ENCODE peak calls at places on chromosome 12, in seven cellular contexts. One of them, this sample, is unnamed.

GRCh38 chr12:21615441-21615840 is 10.8 kb upstream of the GYS2 start:
- DNase-seq in HEK293T: no peak
- DNase-seq in GDM1: peak
- DNase-seq in GM12864: no peak
- DNase-seq in SJSA1: no peak
- DNase-seq in T-helper 17 cell: no peak
- DNase-seq in Peyer's patch: no peak
- DNase-seq in this sample: no peak

GRCh38 chr12:49212572-49212971 is 23.7 kb upstream of the TUBA1A start:
- DNase-seq in HEK293T: no peak
- DNase-seq in GDM1: no peak
- DNase-seq in GM12864: no peak
- DNase-seq in SJSA1: no peak
- DNase-seq in T-helper 17 cell: no peak
- DNase-seq in Peyer's patch: no peak
- DNase-seq in this sample: no peak

GRCh38 chr12:56723889-56724659 is 1.0 kb downstream of the NACA start:
- DNase-seq in HEK293T: no peak
- DNase-seq in GDM1: no peak
- DNase-seq in GM12864: no peak
- DNase-seq in SJSA1: peak
- DNase-seq in T-helper 17 cell: no peak
- DNase-seq in Peyer's patch: peak
- DNase-seq in this sample: peak

GRCh38 chr12:72272731-72273498 is 745 bp downstream of the TRHDE start:
- DNase-seq in HEK293T: peak
- DNase-seq in GDM1: no peak
- DNase-seq in GM12864: no peak
- DNase-seq in SJSA1: peak
- DNase-seq in T-helper 17 cell: no peak
- DNase-seq in Peyer's patch: no peak
- DNase-seq in this sample: peak

GRCh38 chr12:45232771-45233372 is 17.0 kb downstream of the ANO6 start:
- DNase-seq in HEK293T: peak
- DNase-seq in GDM1: no peak
- DNase-seq in GM12864: no peak
- DNase-seq in SJSA1: peak
- DNase-seq in T-helper 17 cell: no peak
- DNase-seq in Peyer's patch: no peak
- DNase-seq in this sample: peak

GRCh38 chr12:106974525-106974924 is 12.4 kb downstream of the MTERF2 start:
- DNase-seq in HEK293T: no peak
- DNase-seq in GDM1: no peak
- DNase-seq in GM12864: no peak
- DNase-seq in SJSA1: no peak
- DNase-seq in T-helper 17 cell: no peak
- DNase-seq in Peyer's patch: no peak
- DNase-seq in this sample: no peak

GRCh38 chr12:51048601-51049369 is 658 bp downstream of the LETMD1 start:
- DNase-seq in HEK293T: no peak
- DNase-seq in GDM1: no peak
- DNase-seq in GM12864: no peak
- DNase-seq in SJSA1: peak
- DNase-seq in T-helper 17 cell: no peak
- DNase-seq in Peyer's patch: no peak
- DNase-seq in this sample: no peak

GRCh38 chr12:62123721-62124203 is 136.4 kb upstream of the USP15 start:
- DNase-seq in HEK293T: peak
- DNase-seq in GDM1: peak
- DNase-seq in GM12864: peak
- DNase-seq in SJSA1: no peak
- DNase-seq in T-helper 17 cell: no peak
- DNase-seq in Peyer's patch: no peak
- DNase-seq in this sample: peak

GRCh38 chr12:75603475-75603874 is 92.1 kb upstream of the KRR1 start:
- DNase-seq in HEK293T: no peak
- DNase-seq in GDM1: no peak
- DNase-seq in GM12864: no peak
- DNase-seq in SJSA1: no peak
- DNase-seq in T-helper 17 cell: no peak
- DNase-seq in Peyer's patch: no peak
- DNase-seq in this sample: no peak

GRCh38 chr12:53942467-53942997 is 3.9 kb downstream of the HOXC13 start:
- DNase-seq in HEK293T: no peak
- DNase-seq in GDM1: no peak
- DNase-seq in GM12864: no peak
- DNase-seq in SJSA1: no peak
- DNase-seq in T-helper 17 cell: no peak
- DNase-seq in Peyer's patch: no peak
- DNase-seq in this sample: no peak

This sample was measured in HAP-1.